ENCODE peak calls at places on chromosomes 12 and 14, in eight cellular contexts. One of them, this sample, is unnamed. For H3K4me1 and H3K27me3, the result is how much of the 10 kb centered on the place peaks cover.

GRCh38 chr14:68113328-68113930 is 293.9 kb downstream of the RAD51B start:
- DNase-seq in tibial artery: no peak
- DNase-seq in pancreas: no peak
- DNase-seq in lung: no peak
- DNase-seq in transverse colon: no peak
- DNase-seq in adipocyte: peak
- DNase-seq in HepG2: no peak
- DNase-seq in right atrium auricular region: no peak
- DNase-seq in this sample: no peak

GRCh38 chr14:76844223-76844622 is 18.0 kb downstream of the LRRC74A start:
- DNase-seq in tibial artery: peak
- DNase-seq in pancreas: peak
- DNase-seq in lung: peak
- DNase-seq in transverse colon: peak
- DNase-seq in adipocyte: no peak
- DNase-seq in HepG2: no peak
- DNase-seq in right atrium auricular region: peak
- DNase-seq in this sample: no peak

GRCh38 chr12:62123721-62124203 is 136.4 kb upstream of the USP15 start:
- DNase-seq in tibial artery: peak
- DNase-seq in pancreas: peak
- DNase-seq in lung: no peak
- DNase-seq in transverse colon: peak
- DNase-seq in adipocyte: peak
- DNase-seq in HepG2: peak
- DNase-seq in right atrium auricular region: no peak
- DNase-seq in this sample: peak

GRCh38 chr12:50825372-50825838 is 17.3 kb upstream of the TMPRSS12 start:
- DNase-seq in tibial artery: no peak
- DNase-seq in pancreas: peak
- DNase-seq in lung: no peak
- DNase-seq in transverse colon: no peak
- DNase-seq in adipocyte: peak
- DNase-seq in HepG2: peak
- DNase-seq in right atrium auricular region: no peak
- DNase-seq in this sample: peak

GRCh38 chr12:127810026-127810425 is 456.9 kb upstream of the TMEM132C start:
- DNase-seq in tibial artery: no peak
- DNase-seq in pancreas: no peak
- DNase-seq in lung: no peak
- DNase-seq in transverse colon: no peak
- DNase-seq in adipocyte: peak
- DNase-seq in HepG2: no peak
- DNase-seq in right atrium auricular region: no peak
- DNase-seq in this sample: no peak

GRCh38 chr12:24396266-24396665 is 446.8 kb upstream of the SOX5 start:
- DNase-seq in tibial artery: no peak
- DNase-seq in pancreas: no peak
- DNase-seq in lung: no peak
- DNase-seq in transverse colon: no peak
- DNase-seq in adipocyte: no peak
- DNase-seq in HepG2: no peak
- DNase-seq in right atrium auricular region: no peak
- DNase-seq in this sample: no peak

GRCh38 chr14:102071283-102071998 is 15.4 kb downstream of the HSP90AA1 start:
- DNase-seq in tibial artery: no peak
- DNase-seq in pancreas: peak
- DNase-seq in lung: no peak
- DNase-seq in transverse colon: no peak
- DNase-seq in adipocyte: no peak
- DNase-seq in HepG2: peak
- DNase-seq in right atrium auricular region: no peak
- DNase-seq in this sample: no peak

GRCh38 chr14:20751963-20752562 is 6.4 kb downstream of the EDDM3A start:
- DNase-seq in tibial artery: no peak
- DNase-seq in pancreas: no peak
- DNase-seq in lung: no peak
- DNase-seq in transverse colon: no peak
- DNase-seq in adipocyte: no peak
- DNase-seq in HepG2: no peak
- DNase-seq in right atrium auricular region: no peak
- DNase-seq in this sample: no peak

GRCh38 chr14:89466460-89466859 is 49.4 kb upstream of the FOXN3 start:
- DNase-seq in tibial artery: no peak
- DNase-seq in pancreas: no peak
- DNase-seq in lung: no peak
- DNase-seq in transverse colon: no peak
- DNase-seq in adipocyte: no peak
- DNase-seq in HepG2: no peak
- DNase-seq in right atrium auricular region: no peak
- DNase-seq in this sample: no peak

GRCh38 chr12:4448943-4449861 is 3.6 kb upstream of the FGF6 start:
- DNase-seq in tibial artery: no peak
- DNase-seq in pancreas: no peak
- DNase-seq in lung: peak
- DNase-seq in transverse colon: no peak
- DNase-seq in adipocyte: no peak
- DNase-seq in HepG2: peak
- DNase-seq in right atrium auricular region: no peak
- DNase-seq in this sample: no peak

GRCh38 chr14:49770212-49770817 is 2.4 kb downstream of the KLHDC2 start:
- DNase-seq in tibial artery: no peak
- DNase-seq in pancreas: peak
- DNase-seq in lung: peak
- DNase-seq in transverse colon: peak
- DNase-seq in adipocyte: peak
- DNase-seq in HepG2: peak
- DNase-seq in right atrium auricular region: no peak
- DNase-seq in this sample: peak

GRCh38 chr12:17579148-17580026 is 510.6 kb downstream of the RERGL start:
- DNase-seq in tibial artery: no peak
- DNase-seq in pancreas: no peak
- DNase-seq in lung: no peak
- DNase-seq in transverse colon: no peak
- DNase-seq in adipocyte: no peak
- DNase-seq in HepG2: no peak
- DNase-seq in right atrium auricular region: no peak
- DNase-seq in this sample: no peak

DNA sequence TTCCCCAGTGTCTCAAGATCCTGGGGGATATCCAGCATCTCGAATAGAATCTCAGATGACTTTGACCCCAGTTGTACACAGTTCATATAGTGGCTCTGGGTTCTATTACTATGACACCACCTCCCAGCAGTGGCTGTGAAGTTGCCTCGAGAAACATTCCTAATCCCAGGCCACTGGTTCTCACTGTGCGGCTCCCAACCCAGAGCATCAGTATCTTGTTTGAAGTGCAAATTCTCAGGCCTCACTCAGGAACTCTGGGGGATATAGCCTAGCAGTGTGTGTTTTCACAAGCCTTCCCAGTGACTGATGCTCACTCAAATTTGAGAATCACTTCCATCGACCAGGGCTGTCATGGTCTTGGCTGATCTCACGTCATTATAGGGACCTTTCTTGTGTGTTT is 69.3 kb upstream of the IGF1 start:
- DNase-seq in tibial artery: no peak
- DNase-seq in pancreas: no peak
- DNase-seq in lung: no peak
- DNase-seq in transverse colon: no peak
- DNase-seq in adipocyte: no peak
- DNase-seq in HepG2: no peak
- DNase-seq in right atrium auricular region: no peak
- DNase-seq in this sample: no peak
- H3K4me1 ChIP-seq in tibial artery: under half
- H3K4me1 ChIP-seq in pancreas: under half
- H3K4me1 ChIP-seq in lung: under half
- H3K4me1 ChIP-seq in transverse colon: under half
- H3K4me1 ChIP-seq in adipocyte: under half
- H3K4me1 ChIP-seq in HepG2: under half
- H3K4me1 ChIP-seq in right atrium auricular region: under half
- H3K4me1 ChIP-seq in this sample: under half

GRCh38 chr12:44851586-44851985 is 24.5 kb downstream of the NELL2 start:
- DNase-seq in tibial artery: no peak
- DNase-seq in pancreas: no peak
- DNase-seq in lung: no peak
- DNase-seq in transverse colon: no peak
- DNase-seq in adipocyte: no peak
- DNase-seq in HepG2: no peak
- DNase-seq in right atrium auricular region: no peak
- DNase-seq in this sample: no peak

GRCh38 chr12:44847403-44847802 is 28.7 kb downstream of the NELL2 start:
- DNase-seq in tibial artery: no peak
- DNase-seq in pancreas: no peak
- DNase-seq in lung: no peak
- DNase-seq in transverse colon: no peak
- DNase-seq in adipocyte: no peak
- DNase-seq in HepG2: no peak
- DNase-seq in right atrium auricular region: no peak
- DNase-seq in this sample: no peak

GRCh38 chr12:44846826-44847225 is 29.3 kb downstream of the NELL2 start:
- DNase-seq in tibial artery: no peak
- DNase-seq in pancreas: no peak
- DNase-seq in lung: no peak
- DNase-seq in transverse colon: no peak
- DNase-seq in adipocyte: no peak
- DNase-seq in HepG2: no peak
- DNase-seq in right atrium auricular region: no peak
- DNase-seq in this sample: no peak

GRCh38 chr12:44848771-44849085 is 27.4 kb downstream of the NELL2 start:
- DNase-seq in tibial artery: no peak
- DNase-seq in pancreas: no peak
- DNase-seq in lung: no peak
- DNase-seq in transverse colon: no peak
- DNase-seq in adipocyte: no peak
- DNase-seq in HepG2: no peak
- DNase-seq in right atrium auricular region: no peak
- DNase-seq in this sample: no peak

DNA sequence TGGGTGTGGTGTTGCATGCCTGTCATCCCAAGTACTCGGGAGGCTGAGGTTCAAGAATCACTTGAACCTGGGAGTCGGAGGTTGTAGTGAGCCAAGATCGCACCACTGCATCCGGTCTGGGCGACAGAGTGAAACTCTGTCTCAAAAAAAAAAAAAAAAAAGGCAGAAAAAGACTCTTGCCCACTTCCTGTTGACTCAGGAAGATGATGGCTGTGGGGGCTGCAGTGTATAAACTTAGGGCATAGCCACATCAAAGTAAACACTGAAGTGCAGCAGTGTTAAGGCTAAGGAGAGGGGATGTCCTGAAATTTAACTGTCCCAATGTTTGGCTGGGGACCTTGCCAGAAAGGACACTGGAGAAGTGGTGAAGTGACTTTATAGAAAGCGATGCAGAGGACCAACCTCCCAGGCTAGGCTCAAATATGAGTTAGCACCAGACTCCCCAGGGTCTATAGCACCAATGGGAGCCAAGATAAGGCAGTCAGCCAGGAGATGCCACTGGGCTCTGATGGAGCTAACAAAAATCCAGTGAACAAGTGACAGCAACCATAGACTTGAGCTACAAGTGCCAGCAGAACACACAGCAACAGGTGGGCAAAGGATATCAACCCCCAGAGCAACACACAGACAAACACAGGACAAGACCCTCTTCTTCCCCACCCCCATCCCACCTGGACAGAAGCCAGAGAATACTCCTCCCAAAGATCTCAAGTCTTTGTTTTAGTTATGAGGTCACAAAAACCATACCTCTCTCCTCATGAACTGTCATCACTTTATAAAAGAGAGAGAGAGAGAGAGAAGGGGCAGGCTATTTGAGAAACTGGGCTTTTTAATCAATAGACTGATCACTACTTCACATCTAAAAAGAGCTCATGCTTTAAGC is 28.0 kb downstream of the NELL2 start:
- DNase-seq in tibial artery: no peak
- DNase-seq in pancreas: no peak
- DNase-seq in lung: no peak
- DNase-seq in transverse colon: peak
- DNase-seq in adipocyte: no peak
- DNase-seq in HepG2: no peak
- DNase-seq in right atrium auricular region: no peak
- DNase-seq in this sample: no peak
- H3K4me3 ChIP-seq in tibial artery: no peak
- H3K4me3 ChIP-seq in pancreas: no peak
- H3K4me3 ChIP-seq in lung: no peak
- H3K4me3 ChIP-seq in transverse colon: no peak
- H3K4me3 ChIP-seq in adipocyte: no peak
- H3K4me3 ChIP-seq in HepG2: no peak
- H3K4me3 ChIP-seq in right atrium auricular region: no peak
- H3K4me3 ChIP-seq in this sample: no peak

DNA sequence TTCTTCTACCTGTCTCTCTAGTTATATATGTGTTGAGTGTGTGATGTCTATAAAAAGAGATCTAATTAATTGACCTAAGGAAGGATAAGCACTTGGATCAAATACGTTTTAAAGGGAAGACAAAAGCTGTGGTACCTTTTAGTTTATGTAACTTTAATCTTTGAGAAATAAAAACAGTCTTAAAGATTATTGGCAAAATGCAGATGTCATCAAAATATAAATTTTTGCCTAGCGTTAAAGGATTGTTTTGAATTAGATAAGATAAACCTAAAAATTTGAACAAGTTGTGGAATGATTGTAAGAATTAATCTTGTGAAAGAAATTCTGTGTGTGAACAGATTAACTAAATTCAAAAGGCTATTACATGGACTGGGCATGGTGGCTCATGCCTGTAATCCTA is 42.9 kb downstream of the C12orf56 start:
- DNase-seq in tibial artery: no peak
- DNase-seq in pancreas: no peak
- DNase-seq in lung: no peak
- DNase-seq in transverse colon: no peak
- DNase-seq in adipocyte: no peak
- DNase-seq in HepG2: no peak
- DNase-seq in right atrium auricular region: no peak
- DNase-seq in this sample: no peak
- H3K27me3 ChIP-seq in tibial artery: under half
- H3K27me3 ChIP-seq in pancreas: under half
- H3K27me3 ChIP-seq in lung: under half
- H3K27me3 ChIP-seq in transverse colon: under half
- H3K27me3 ChIP-seq in adipocyte: under half
- H3K27me3 ChIP-seq in HepG2: under half
- H3K27me3 ChIP-seq in right atrium auricular region: under half
- H3K27me3 ChIP-seq in this sample: under half

DNA sequence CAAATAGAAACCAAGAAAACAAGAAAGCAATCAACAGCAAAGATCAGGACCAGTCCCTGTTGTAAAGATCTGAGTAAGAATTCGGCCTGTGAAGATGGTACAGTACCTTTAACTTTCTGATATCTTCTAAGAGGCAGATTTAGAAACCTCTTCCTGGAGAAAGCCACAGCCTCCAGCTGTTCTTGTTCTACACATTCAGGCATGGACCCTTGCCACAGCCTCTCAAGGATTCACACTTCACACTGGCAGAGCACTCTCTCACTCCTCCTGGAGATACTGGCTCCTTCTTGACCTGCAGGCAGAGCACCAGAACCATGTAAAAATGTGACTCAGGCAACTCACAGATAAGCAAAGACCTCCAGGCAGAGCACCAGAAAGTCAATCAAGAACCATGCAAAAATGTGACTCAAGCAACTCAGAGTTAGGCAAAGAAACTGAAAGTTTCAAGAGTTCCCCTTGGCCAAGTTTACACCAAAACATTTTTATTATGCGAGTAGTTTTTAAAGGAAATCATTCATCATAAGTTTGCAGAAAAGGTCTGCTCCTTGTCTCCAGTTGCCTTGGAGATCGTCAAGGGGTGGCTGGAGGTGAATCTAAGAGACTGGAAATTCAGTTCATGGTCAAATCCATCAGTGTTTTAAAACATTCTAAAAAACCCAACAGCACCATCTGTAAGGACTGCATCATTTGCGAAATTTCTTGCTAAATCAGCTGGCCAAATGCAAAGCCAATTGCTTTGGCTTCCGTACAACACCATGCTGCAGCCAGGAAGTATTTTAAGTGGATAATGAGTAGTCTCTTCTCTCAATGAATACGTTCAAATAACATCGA is 119.3 kb upstream of the MDM1 start:
- DNase-seq in tibial artery: no peak
- DNase-seq in pancreas: no peak
- DNase-seq in lung: peak
- DNase-seq in transverse colon: peak
- DNase-seq in adipocyte: peak
- DNase-seq in HepG2: no peak
- DNase-seq in right atrium auricular region: peak
- DNase-seq in this sample: no peak
- H3K4me1 ChIP-seq in tibial artery: under half
- H3K4me1 ChIP-seq in pancreas: under half
- H3K4me1 ChIP-seq in lung: under half
- H3K4me1 ChIP-seq in transverse colon: under half
- H3K4me1 ChIP-seq in adipocyte: under half
- H3K4me1 ChIP-seq in HepG2: under half
- H3K4me1 ChIP-seq in right atrium auricular region: under half
- H3K4me1 ChIP-seq in this sample: under half

This sample was measured in Caco-2.